ENCODE peak calls at places on chromosomes 7 and 10, in nine cellular contexts. V is GM23248; H is heart right ventricle; P is heart left ventricle; Q is CD8-positive, alpha-beta memory T cell; C is psoas muscle; U is brain microvascular endothelial cell; G is neuronal stem cell; D is A549. A is an unnamed sample.

GRCh38 chr10:44935961-44936285 is 23.7 kb upstream of the RASSF4 start:
- DNase-seq in V (peak; percentile 6), H (no peak), P (no peak), Q (no peak), C (no peak), U (no peak), G (no peak), D (no peak), A (no peak)

GRCh38 chr7:121395494-121395960 is 581 bp downstream of the FAM3C start:
- DNase-seq in V (peak; percentile 61), H (peak; percentile 13), P (peak; percentile 59), Q (peak; percentile 56), C (no peak), U (peak; percentile 37), G (no peak), D (peak; percentile 9), A (peak; percentile 41)

GRCh38 chr10:4383683-4384082 is 442.3 kb upstream of the AKR1E2 start:
- DNase-seq in V (peak; percentile 33), H (no peak), P (no peak), Q (no peak), C (no peak), U (no peak), G (no peak), D (no peak), A (no peak)

GRCh38 chr10:28280652-28281051 is 22.2 kb downstream of the MPP7 start:
- DNase-seq in V (peak; percentile 53), H (no peak), P (no peak), Q (no peak), C (no peak), U (peak; percentile 42), G (no peak), D (no peak), A (no peak)

GRCh38 chr10:98415710-98416077 is 712 bp upstream of the PYROXD2 start:
- DNase-seq in V (no peak), H (peak; percentile 43), P (no peak), Q (no peak), C (no peak), U (no peak), G (no peak), D (no peak), A (no peak)

GRCh38 chr10:95430231-95430951 is 130.8 kb downstream of the SORBS1 start:
- DNase-seq in V (peak; percentile 71), H (peak; percentile 59), P (no peak), Q (peak; percentile 36), C (no peak), U (peak; percentile 14), G (peak; percentile 58), D (peak; percentile 58), A (peak; percentile 3)

GRCh38 chr7:129363-130221 is 62.8 kb upstream of the FAM20C start:
- DNase-seq in V (peak; percentile 73), H (peak; percentile 15), P (no peak), Q (no peak), C (no peak), U (no peak), G (no peak), D (no peak), A (no peak)

GRCh38 chr7:93298671-93299070 is 66.5 kb downstream of the VPS50 start:
- DNase-seq in V (peak; percentile 74), H (no peak), P (no peak), Q (no peak), C (no peak), U (peak; percentile 46), G (no peak), D (no peak), A (no peak)

GRCh38 chr10:69064762-69065328 is 23.1 kb upstream of the SRGN start:
- DNase-seq in V (no peak), H (no peak), P (no peak), Q (no peak), C (no peak), U (no peak), G (no peak), D (no peak), A (no peak)

GRCh38 chr7:145848691-145849090 is 267.9 kb upstream of the CNTNAP2 start:
- DNase-seq in V (no peak), H (no peak), P (no peak), Q (no peak), C (no peak), U (no peak), G (peak; percentile 30), D (peak; percentile 9), A (no peak)

GRCh38 chr10:116772901-116773300 is 30.5 kb upstream of the HSPA12A start:
- DNase-seq in V (no peak), H (no peak), P (no peak), Q (no peak), C (no peak), U (no peak), G (no peak), D (no peak), A (no peak)

GRCh38 chr7:106820321-106821217 is 44.5 kb upstream of the PIK3CG start:
- DNase-seq in V (no peak), H (no peak), P (no peak), Q (no peak), C (no peak), U (no peak), G (no peak), D (no peak), A (no peak)

GRCh38 chr7:130147710-130148325 is 57.4 kb downstream of the TMEM209 start:
- DNase-seq in V (no peak), H (no peak), P (no peak), Q (no peak), C (no peak), U (no peak), G (no peak), D (no peak), A (no peak)

GRCh38 chr7:52053525-52053924 is 736.9 kb upstream of the COBL start:
- DNase-seq in V (no peak), H (no peak), P (no peak), Q (no peak), C (no peak), U (no peak), G (no peak), D (no peak), A (no peak)

GRCh38 chr7:25272265-25272664 is 44.0 kb upstream of the NPVF start:
- DNase-seq in V (no peak), H (no peak), P (no peak), Q (no peak), C (no peak), U (no peak), G (no peak), D (no peak), A (no peak)

GRCh38 chr7:82105463-82105862 is 335.6 kb upstream of the HGF start:
- DNase-seq in V (peak; percentile 86), H (no peak), P (no peak), Q (no peak), C (no peak), U (peak; percentile 86), G (no peak), D (peak; percentile 75), A (no peak)

GRCh38 chr10:84540617-84541288 is 212.4 kb downstream of the CCSER2 start:
- DNase-seq in V (peak; percentile 89), H (peak; percentile 22), P (peak; percentile 87), Q (peak; percentile 49), C (peak; percentile 73), U (peak; percentile 69), G (peak; percentile 67), D (peak; percentile 53), A (peak; percentile 29)

GRCh38 chr10:35503548-35503947 is 101.6 kb upstream of the GJD4 start:
- DNase-seq in V (no peak), H (no peak), P (no peak), Q (no peak), C (no peak), U (no peak), G (no peak), D (no peak), A (no peak)

GRCh38 chr7:36044096-36044892 is 108.8 kb upstream of the EEPD1 start:
- DNase-seq in V (no peak), H (no peak), P (no peak), Q (no peak), C (no peak), U (no peak), G (no peak), D (no peak), A (no peak)
- H3K27ac ChIP-seq in V (no peak overlapping the region), H (peak overlapping the region; percentile 52), P (peak overlapping the region; percentile 69), Q (no peak overlapping the region), C (peak overlapping the region; percentile 27), U (no peak overlapping the region), G (no peak overlapping the region), D (no peak overlapping the region), A (no peak overlapping the region)

GRCh38 chr7:143900230-143900766 is 1.7 kb downstream of the TCAF1 start:
- DNase-seq in V (peak; percentile 18), H (no peak), P (no peak), Q (no peak), C (peak; percentile 43), U (peak; percentile 47), G (no peak), D (no peak), A (no peak)
- H3K27ac ChIP-seq in V (peak overlapping the region; percentile 97), H (peak overlapping the region; percentile 97), P (peak overlapping the region; percentile 28), Q (peak overlapping the region; percentile 55), C (peak overlapping the region; percentile 61), U (peak overlapping the region; percentile 74), G (peak overlapping the region; percentile 21), D (no peak overlapping the region), A (peak overlapping the region; percentile 16)

GRCh38 chr10:75652136-75652535 is 220.7 kb downstream of the LRMDA start:
- DNase-seq in V (no peak), H (no peak), P (no peak), Q (no peak), C (no peak), U (no peak), G (no peak), D (no peak), A (no peak)

GRCh38 chr10:75653761-75654160 is 222.3 kb downstream of the LRMDA start:
- DNase-seq in V (no peak), H (no peak), P (no peak), Q (no peak), C (no peak), U (no peak), G (no peak), D (no peak), A (no peak)

GRCh38 chr10:75654777-75655176 is 223.4 kb downstream of the LRMDA start:
- DNase-seq in V (no peak), H (no peak), P (no peak), Q (no peak), C (no peak), U (no peak), G (no peak), D (no peak), A (no peak)

GRCh38 chr10:75655791-75656451 is 224.5 kb downstream of the LRMDA start:
- DNase-seq in V (peak; percentile 65), H (peak; percentile 21), P (no peak), Q (no peak), C (no peak), U (peak; percentile 5), G (no peak), D (no peak), A (no peak)

GRCh38 chr10:75654171-75654772 is 222.8 kb downstream of the LRMDA start:
- DNase-seq in V (peak; percentile 24), H (no peak), P (no peak), Q (no peak), C (no peak), U (no peak), G (no peak), D (no peak), A (no peak)
- H3K27ac ChIP-seq in V (no peak overlapping the region), H (no peak overlapping the region), P (peak overlapping the region; percentile 24), Q (no peak overlapping the region), C (no peak overlapping the region), U (no peak overlapping the region), G (no peak overlapping the region), D (no peak overlapping the region), A (no peak overlapping the region)

DNA sequence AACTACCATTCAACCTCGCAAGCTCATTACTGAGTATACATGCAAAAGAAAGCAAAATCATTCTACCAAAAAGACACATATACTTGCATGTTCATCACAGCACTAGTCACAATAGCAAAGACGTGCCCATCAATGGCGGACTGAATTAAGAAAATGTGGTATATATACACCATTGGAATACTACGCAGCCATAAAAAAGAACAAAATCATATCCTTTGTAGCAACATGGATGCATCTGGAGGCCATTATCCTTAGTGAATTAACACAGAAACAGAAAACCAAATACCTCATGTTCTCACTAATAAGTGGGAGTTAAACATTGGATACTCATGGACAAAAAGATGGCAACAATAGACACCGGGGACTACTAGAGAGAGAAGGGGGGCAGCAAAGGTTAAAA is 6.4 kb downstream of the TRDMT1 start:
- DNase-seq in V (no peak), H (no peak), P (no peak), Q (no peak), C (no peak), U (no peak), G (no peak), D (no peak), A (no peak)
- H3K27ac ChIP-seq in V (peak overlapping the region; percentile 50), H (no peak overlapping the region), P (no peak overlapping the region), Q (no peak overlapping the region), C (no peak overlapping the region), U (no peak overlapping the region), G (no peak overlapping the region), D (no peak overlapping the region), A (no peak overlapping the region)

A was measured in CD4-positive, CD25-positive, alpha-beta regulatory T cell.